ENCODE peak calls at places on chromosomes 4 and X, in five cellular contexts. B is CD4-positive, alpha-beta memory T cell; V is ovary; Q is suprapubic skin; T is tibial artery. S is an unnamed sample. For H3K4me1, the result is how much of the 10 kb centered on the place peaks cover.

GRCh38 chr4:185713272-185713671 is 98.7 kb downstream of the SORBS2 start:
- DNase-seq in B (no peak), V (no peak), Q (no peak), T (no peak), S (no peak)

GRCh38 chr4:95165926-95166524 is 382.7 kb downstream of the UNC5C start:
- DNase-seq in B (peak), V (no peak), Q (no peak), T (no peak), S (no peak)

GRCh38 chrX:7168366-7168765 is 20.4 kb upstream of the PUDP start:
- DNase-seq in B (no peak), V (no peak), Q (no peak), T (no peak), S (no peak)

GRCh38 chrX:133468081-133468480 is 52.8 kb upstream of the GPC4 start:
- DNase-seq in B (no peak), V (no peak), Q (no peak), T (no peak), S (no peak)

GRCh38 chr4:139710073-139710472 is 44.5 kb downstream of the MGST2 start:
- DNase-seq in B (no peak), V (no peak), Q (no peak), T (no peak), S (no peak)

GRCh38 chrX:149185087-149185486 is 320.0 kb downstream of the IDS start:
- DNase-seq in B (no peak), V (no peak), Q (no peak), T (no peak), S (no peak)

GRCh38 chr4:118012142-118012541 is 22.1 kb upstream of the NDST3 start:
- DNase-seq in B (no peak), V (no peak), Q (no peak), T (no peak), S (no peak)

GRCh38 chrX:118682258-118683014 is 45.0 kb upstream of the IL13RA1 start:
- DNase-seq in B (no peak), V (no peak), Q (no peak), T (no peak), S (no peak)

GRCh38 chr4:1012031-1012739 is 759 bp downstream of the FGFRL1 start:
- DNase-seq in B (peak), V (peak), Q (no peak), T (no peak), S (no peak)

GRCh38 chr4:169626328-169627282 is 6.2 kb downstream of the CLCN3 start:
- DNase-seq in B (no peak), V (no peak), Q (no peak), T (no peak), S (no peak)

GRCh38 chrX:1493877-1494510 is 41.3 kb upstream of the ASMTL start:
- DNase-seq in B (no peak), V (no peak), Q (no peak), T (no peak), S (no peak)
- H3K4me1 ChIP-seq in B (under half), V (under half), Q (under half), T (under half), S (under half)

GRCh38 chr4:109798866-109799265 is 2.9 kb downstream of the CFI start:
- DNase-seq in B (no peak), V (no peak), Q (no peak), T (no peak), S (no peak)
- H3K4me3 ChIP-seq in B (no peak), V (no peak), Q (no peak), T (no peak), S (no peak)

GRCh38 chr4:37995299-37995821 is 35.2 kb downstream of the PTTG2 start:
- DNase-seq in B (no peak), V (no peak), Q (no peak), T (no peak), S (no peak)
- H3K4me1 ChIP-seq in B (under half), V (under half), Q (under half), T (half or more), S (under half)

GRCh38 chr4:163544407-163545038 is 50.0 kb downstream of the TMA16 start:
- DNase-seq in B (peak), V (peak), Q (no peak), T (peak), S (peak)
- H3K4me3 ChIP-seq in B (peak), V (no peak), Q (peak), T (peak), S (no peak)

DNA sequence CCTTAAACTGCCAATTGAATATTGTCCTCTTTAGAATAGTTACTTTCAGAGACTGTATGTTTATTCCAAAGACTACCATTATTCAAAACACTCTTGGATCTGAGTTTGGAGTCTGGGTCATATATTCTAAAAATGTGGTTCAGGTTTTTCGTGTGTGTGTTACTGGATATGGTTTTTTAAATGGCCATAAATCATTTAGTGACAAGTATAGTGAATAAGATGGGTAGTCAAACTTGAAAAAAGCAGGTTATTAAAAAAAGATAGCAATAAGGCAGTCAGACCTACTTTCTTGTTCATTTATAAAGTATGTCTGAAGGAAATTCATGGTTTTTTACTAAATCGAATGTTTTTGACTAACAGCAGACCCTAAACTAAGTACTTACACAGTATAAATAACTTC is 59.3 kb downstream of the DCK start:
- DNase-seq in B (no peak), V (no peak), Q (no peak), T (no peak), S (no peak)
- H3K4me1 ChIP-seq in B (under half), V (under half), Q (under half), T (under half), S (under half)

GRCh38 chr4:39453738-39454137 is 5.0 kb downstream of the RPL9 start:
- DNase-seq in B (no peak), V (no peak), Q (no peak), T (no peak), S (no peak)

GRCh38 chr4:39452860-39453587 is 5.7 kb downstream of the RPL9 start:
- DNase-seq in B (no peak), V (no peak), Q (no peak), T (no peak), S (no peak)

GRCh38 chr4:39458505-39459300 is at the start of the genes LIAS and RPL9:
- DNase-seq in B (peak), V (peak), Q (peak), T (peak), S (peak)

GRCh38 chr4:39455486-39455885 is 3.2 kb downstream of the RPL9 start:
- DNase-seq in B (no peak), V (no peak), Q (no peak), T (no peak), S (no peak)

DNA sequence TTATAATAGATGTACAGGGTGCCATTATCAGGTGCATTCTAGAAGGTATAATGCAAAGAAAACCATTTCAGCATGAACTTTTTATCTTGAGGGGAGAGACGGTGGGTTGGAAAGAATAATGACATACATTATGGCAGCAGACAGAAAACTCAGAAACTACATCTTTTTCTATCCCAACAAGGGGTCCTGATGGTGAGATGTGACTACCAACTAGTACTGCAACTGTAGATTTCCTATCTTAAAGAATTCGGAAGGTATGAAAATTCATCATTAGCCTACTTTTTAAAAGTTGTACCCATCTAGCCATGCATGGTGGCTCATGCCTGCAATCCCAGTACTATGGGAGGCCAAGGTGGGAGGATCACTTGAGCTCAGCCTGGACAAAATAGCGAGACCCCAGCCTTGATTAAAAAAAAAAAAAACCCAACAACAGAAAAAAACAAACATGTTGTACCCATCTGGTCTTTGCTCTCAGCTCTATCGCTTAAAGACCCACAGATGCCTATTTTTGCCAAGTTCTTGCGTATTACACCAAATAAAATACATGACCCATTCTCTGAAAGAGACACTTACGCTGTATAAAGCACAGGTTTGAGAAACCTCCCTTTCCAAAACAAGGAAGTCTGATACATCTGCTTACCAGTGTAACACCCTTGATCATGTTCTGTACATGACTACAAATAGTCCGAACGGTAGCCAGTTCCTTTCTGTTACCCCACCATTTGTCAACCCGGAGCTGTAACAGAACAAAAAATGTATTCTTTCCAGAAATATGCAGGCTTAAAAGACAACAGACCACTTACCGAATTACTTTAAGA is 1.6 kb downstream of the RPL9 start:
- DNase-seq in B (no peak), V (no peak), Q (no peak), T (no peak), S (no peak)
- H3K4me3 ChIP-seq in B (peak), V (peak), Q (peak), T (peak), S (peak)

GRCh38 chrX:156004256-156004655 is 6.8 kb downstream of the IL9R start:
- DNase-seq in B (no peak), V (no peak), Q (no peak), T (no peak), S (no peak)
- H3K4me1 ChIP-seq in B (under half), V (under half), Q (under half), T (under half), S (under half)

GRCh38 chrX:125826774-125827451 is 339.2 kb downstream of the DCAF12L2 start:
- DNase-seq in B (no peak), V (no peak), Q (no peak), T (no peak), S (peak)

GRCh38 chrX:125826080-125826479 is 340.0 kb downstream of the DCAF12L2 start:
- DNase-seq in B (no peak), V (no peak), Q (no peak), T (no peak), S (no peak)
- H3K4me3 ChIP-seq in B (no peak), V (no peak), Q (no peak), T (no peak), S (no peak)